ENCODE peak calls at places on chromosomes 11 and 22, in five cellular contexts. One of them, this sample, is unnamed.
A peak's percentile ranks its signal among the peaks of the same experiment; 100 is the strongest.

GRCh38 chr11:110903830-110904229 is 191.6 kb upstream of the ARHGAP20 start:
- DNase-seq in right lobe of liver: no peak
- DNase-seq in astrocyte of the spinal cord: peak; percentile 75
- DNase-seq in cardiac fibroblast: peak; percentile 36
- DNase-seq in lower lobe of right lung: no peak
- DNase-seq in this sample: no peak

GRCh38 chr11:115153135-115153534 is 351.1 kb downstream of the CADM1 start:
- DNase-seq in lower lobe of right lung: no peak
- DNase-seq in astrocyte of the spinal cord: peak; percentile 20
- DNase-seq in right lobe of liver: no peak
- DNase-seq in cardiac fibroblast: peak; percentile 8
- DNase-seq in this sample: no peak

GRCh38 chr11:94788396-94788795 is 20.2 kb downstream of the AMOTL1 start:
- DNase-seq in cardiac fibroblast: peak; percentile 47
- DNase-seq in astrocyte of the spinal cord: no peak
- DNase-seq in lower lobe of right lung: no peak
- DNase-seq in right lobe of liver: no peak
- DNase-seq in this sample: no peak

GRCh38 chr11:10379022-10379421 is 74.1 kb downstream of the ADM start:
- DNase-seq in astrocyte of the spinal cord: no peak
- DNase-seq in lower lobe of right lung: no peak
- DNase-seq in right lobe of liver: no peak
- DNase-seq in cardiac fibroblast: peak; percentile 48
- DNase-seq in this sample: no peak

GRCh38 chr11:98455500-98456186 is 565.1 kb upstream of the CNTN5 start:
- DNase-seq in cardiac fibroblast: no peak
- DNase-seq in astrocyte of the spinal cord: no peak
- DNase-seq in lower lobe of right lung: no peak
- DNase-seq in right lobe of liver: no peak
- DNase-seq in this sample: no peak

GRCh38 chr11:78417175-78417887 is at the start of gene GAB2:
- DNase-seq in lower lobe of right lung: peak; percentile 61
- DNase-seq in astrocyte of the spinal cord: no peak
- DNase-seq in cardiac fibroblast: no peak
- DNase-seq in right lobe of liver: peak; percentile 59
- DNase-seq in this sample: peak; percentile 88

GRCh38 chr11:1636291-1636950 is 6.8 kb downstream of the KRTAP5-5 start:
- DNase-seq in cardiac fibroblast: no peak
- DNase-seq in lower lobe of right lung: no peak
- DNase-seq in astrocyte of the spinal cord: no peak
- DNase-seq in right lobe of liver: no peak
- DNase-seq in this sample: peak; percentile 43

GRCh38 chr11:82250047-82250446 is 483.6 kb downstream of the FAM181B start:
- DNase-seq in right lobe of liver: no peak
- DNase-seq in lower lobe of right lung: no peak
- DNase-seq in cardiac fibroblast: no peak
- DNase-seq in astrocyte of the spinal cord: no peak
- DNase-seq in this sample: no peak

GRCh38 chr11:88421530-88421929 is 84.0 kb upstream of the CTSC start:
- DNase-seq in lower lobe of right lung: no peak
- DNase-seq in cardiac fibroblast: peak; percentile 62
- DNase-seq in astrocyte of the spinal cord: no peak
- DNase-seq in right lobe of liver: no peak
- DNase-seq in this sample: no peak

GRCh38 chr22:19717691-19718254 is 3.5 kb downstream of the SEPTIN5 start:
- DNase-seq in astrocyte of the spinal cord: peak; percentile 55
- DNase-seq in lower lobe of right lung: peak; percentile 87
- DNase-seq in right lobe of liver: peak; percentile 78
- DNase-seq in cardiac fibroblast: peak; percentile 63
- DNase-seq in this sample: peak; percentile 91

GRCh38 chr11:19951558-19952083 is 208.7 kb downstream of the DBX1 start:
- DNase-seq in right lobe of liver: no peak
- DNase-seq in lower lobe of right lung: no peak
- DNase-seq in cardiac fibroblast: peak; percentile 72
- DNase-seq in astrocyte of the spinal cord: peak; percentile 73
- DNase-seq in this sample: no peak

GRCh38 chr11:12719221-12719620 is 45.0 kb downstream of the TEAD1 start:
- DNase-seq in lower lobe of right lung: no peak
- DNase-seq in right lobe of liver: no peak
- DNase-seq in astrocyte of the spinal cord: peak; percentile 39
- DNase-seq in cardiac fibroblast: no peak
- DNase-seq in this sample: no peak

GRCh38 chr11:77381749-77382693 is 80.5 kb upstream of the GDPD4 start:
- DNase-seq in right lobe of liver: no peak
- DNase-seq in astrocyte of the spinal cord: peak; percentile 45
- DNase-seq in lower lobe of right lung: no peak
- DNase-seq in cardiac fibroblast: peak; percentile 65
- DNase-seq in this sample: no peak

GRCh38 chr11:416757-417621 is 2.2 kb upstream of the SIGIRR start:
- DNase-seq in right lobe of liver: no peak
- DNase-seq in lower lobe of right lung: peak; percentile 85
- DNase-seq in cardiac fibroblast: no peak
- DNase-seq in astrocyte of the spinal cord: no peak
- DNase-seq in this sample: peak; percentile 89

GRCh38 chr22:24518774-24519485 is 23.8 kb downstream of the UPB1 start:
- DNase-seq in right lobe of liver: no peak
- DNase-seq in astrocyte of the spinal cord: no peak
- DNase-seq in lower lobe of right lung: no peak
- DNase-seq in cardiac fibroblast: no peak
- DNase-seq in this sample: no peak

GRCh38 chr22:39535302-39535805 is 2.8 kb upstream of the RPS19BP1 start:
- DNase-seq in lower lobe of right lung: no peak
- DNase-seq in cardiac fibroblast: no peak
- DNase-seq in right lobe of liver: no peak
- DNase-seq in astrocyte of the spinal cord: no peak
- DNase-seq in this sample: peak; percentile 79

GRCh38 chr11:78878631-78879030 is 304.0 kb upstream of the NARS2 start:
- DNase-seq in cardiac fibroblast: no peak
- DNase-seq in right lobe of liver: no peak
- DNase-seq in astrocyte of the spinal cord: no peak
- DNase-seq in lower lobe of right lung: no peak
- DNase-seq in this sample: no peak

GRCh38 chr11:101127348-101127698 is 2.3 kb downstream of the PGR start:
- DNase-seq in cardiac fibroblast: no peak
- DNase-seq in astrocyte of the spinal cord: no peak
- DNase-seq in lower lobe of right lung: peak; percentile 48
- DNase-seq in right lobe of liver: peak; percentile 41
- DNase-seq in this sample: peak; percentile 78

GRCh38 chr22:47396105-47396504 is 633.7 kb downstream of the TBC1D22A start:
- DNase-seq in astrocyte of the spinal cord: no peak
- DNase-seq in cardiac fibroblast: no peak
- DNase-seq in right lobe of liver: no peak
- DNase-seq in lower lobe of right lung: no peak
- DNase-seq in this sample: peak; percentile 52

GRCh38 chr11:134950692-134951304 is 538.8 kb upstream of the B3GAT1 start:
- DNase-seq in astrocyte of the spinal cord: peak; percentile 62
- DNase-seq in lower lobe of right lung: no peak
- DNase-seq in cardiac fibroblast: peak; percentile 38
- DNase-seq in right lobe of liver: no peak
- DNase-seq in this sample: no peak

GRCh38 chr11:119306373-119306890 is 10.5 kb downstream of the MCAM start:
- DNase-seq in lower lobe of right lung: no peak
- DNase-seq in right lobe of liver: no peak
- DNase-seq in cardiac fibroblast: peak; percentile 90
- DNase-seq in astrocyte of the spinal cord: no peak
- DNase-seq in this sample: no peak

GRCh38 chr22:37822079-37822833 is 926 bp upstream of the GALR3 start:
- DNase-seq in astrocyte of the spinal cord: no peak
- DNase-seq in cardiac fibroblast: no peak
- DNase-seq in right lobe of liver: no peak
- DNase-seq in lower lobe of right lung: no peak
- DNase-seq in this sample: no peak

GRCh38 chr22:42857845-42858481 is 890 bp upstream of the ARFGAP3 start:
- DNase-seq in lower lobe of right lung: no peak
- DNase-seq in right lobe of liver: peak; percentile 75
- DNase-seq in cardiac fibroblast: no peak
- DNase-seq in astrocyte of the spinal cord: no peak
- DNase-seq in this sample: no peak

GRCh38 chr11:23653071-23653675 is 792.9 kb upstream of the CCDC179 start:
- DNase-seq in right lobe of liver: no peak
- DNase-seq in cardiac fibroblast: no peak
- DNase-seq in astrocyte of the spinal cord: no peak
- DNase-seq in lower lobe of right lung: peak; percentile 23
- DNase-seq in this sample: peak; percentile 72

GRCh38 chr22:50309601-50309991 is 2.1 kb upstream of the PLXNB2 start:
- DNase-seq in right lobe of liver: no peak
- DNase-seq in cardiac fibroblast: no peak
- DNase-seq in lower lobe of right lung: no peak
- DNase-seq in astrocyte of the spinal cord: no peak
- DNase-seq in this sample: peak; percentile 74

GRCh38 chr11:255176-255575 is 18.4 kb downstream of the PSMD13 start:
- DNase-seq in lower lobe of right lung: no peak
- DNase-seq in cardiac fibroblast: peak; percentile 47
- DNase-seq in astrocyte of the spinal cord: no peak
- DNase-seq in right lobe of liver: no peak
- DNase-seq in this sample: no peak

DNA sequence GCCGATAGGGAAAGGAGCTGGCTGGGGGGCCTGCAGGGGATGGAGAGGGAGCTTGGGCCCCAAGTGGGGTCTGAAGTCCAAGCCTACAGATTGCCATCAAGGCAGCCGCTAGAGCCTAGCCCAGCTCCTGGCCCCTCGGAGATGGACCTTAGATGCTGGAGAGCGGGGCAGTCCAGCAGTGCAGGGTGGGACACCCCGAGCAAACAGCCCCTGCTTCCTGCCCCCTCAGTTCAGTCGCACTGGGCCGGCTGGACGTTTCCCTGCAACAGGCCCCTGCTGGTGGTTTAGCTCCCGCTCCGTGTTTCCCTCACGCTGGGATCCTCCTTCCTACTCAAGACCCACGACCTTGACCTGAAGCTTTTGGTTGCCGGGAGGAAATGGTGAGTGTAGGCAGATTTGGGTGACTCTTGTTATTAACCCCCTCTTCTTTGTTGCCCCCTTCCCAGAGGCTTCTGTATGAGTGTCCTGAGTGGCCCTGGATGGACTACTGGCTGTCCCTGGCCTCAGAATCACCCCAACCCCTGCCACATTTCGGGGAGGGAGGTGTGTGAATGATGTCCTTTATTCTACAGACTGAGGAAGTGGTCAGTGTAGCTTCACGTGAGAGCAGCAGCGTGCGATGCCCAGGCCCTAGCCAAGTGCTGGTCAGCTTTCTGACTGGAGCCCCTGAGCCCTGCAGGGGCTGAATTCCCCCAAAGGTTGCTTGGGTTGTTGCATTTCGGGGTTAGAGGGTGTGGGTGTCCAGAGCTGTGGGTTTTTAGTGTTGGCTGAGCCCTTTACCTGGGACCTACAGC is 2.7 kb downstream of the ST3GAL4 start:
- DNase-seq in cardiac fibroblast: no peak
- DNase-seq in lower lobe of right lung: no peak
- DNase-seq in right lobe of liver: no peak
- DNase-seq in astrocyte of the spinal cord: no peak
- DNase-seq in this sample: no peak
- TF ChIP-seq CTCF in cardiac fibroblast: no peak
- TF ChIP-seq CTCF in lower lobe of right lung: no peak
- TF ChIP-seq CTCF in right lobe of liver: no peak
- TF ChIP-seq CTCF in astrocyte of the spinal cord: peak; percentile 2
- TF ChIP-seq CTCF in this sample: no peak

GRCh38 chr22:35567794-35568193 is 27.2 kb downstream of the RASD2 start:
- DNase-seq in lower lobe of right lung: no peak
- DNase-seq in astrocyte of the spinal cord: no peak
- DNase-seq in right lobe of liver: no peak
- DNase-seq in cardiac fibroblast: no peak
- DNase-seq in this sample: no peak
- TF ChIP-seq CTCF in lower lobe of right lung: no peak
- TF ChIP-seq CTCF in astrocyte of the spinal cord: no peak
- TF ChIP-seq CTCF in right lobe of liver: no peak
- TF ChIP-seq CTCF in cardiac fibroblast: no peak
- TF ChIP-seq CTCF in this sample: no peak

GRCh38 chr11:69540118-69541000 is 58.9 kb downstream of the LINC01488 start:
- DNase-seq in lower lobe of right lung: peak; percentile 69
- DNase-seq in right lobe of liver: no peak
- DNase-seq in astrocyte of the spinal cord: no peak
- DNase-seq in cardiac fibroblast: peak; percentile 26
- DNase-seq in this sample: peak; percentile 83
- TF ChIP-seq CTCF in lower lobe of right lung: peak; percentile 23
- TF ChIP-seq CTCF in right lobe of liver: no peak
- TF ChIP-seq CTCF in astrocyte of the spinal cord: no peak
- TF ChIP-seq CTCF in cardiac fibroblast: peak; percentile 19
- TF ChIP-seq CTCF in this sample: no peak

GRCh38 chr22:49264696-49265095 is 563.0 kb downstream of the BRD1 start:
- DNase-seq in cardiac fibroblast: no peak
- DNase-seq in lower lobe of right lung: no peak
- DNase-seq in astrocyte of the spinal cord: no peak
- DNase-seq in right lobe of liver: no peak
- DNase-seq in this sample: no peak
- TF ChIP-seq CTCF in cardiac fibroblast: no peak
- TF ChIP-seq CTCF in lower lobe of right lung: no peak
- TF ChIP-seq CTCF in astrocyte of the spinal cord: no peak
- TF ChIP-seq CTCF in right lobe of liver: no peak
- TF ChIP-seq CTCF in this sample: no peak

DNA sequence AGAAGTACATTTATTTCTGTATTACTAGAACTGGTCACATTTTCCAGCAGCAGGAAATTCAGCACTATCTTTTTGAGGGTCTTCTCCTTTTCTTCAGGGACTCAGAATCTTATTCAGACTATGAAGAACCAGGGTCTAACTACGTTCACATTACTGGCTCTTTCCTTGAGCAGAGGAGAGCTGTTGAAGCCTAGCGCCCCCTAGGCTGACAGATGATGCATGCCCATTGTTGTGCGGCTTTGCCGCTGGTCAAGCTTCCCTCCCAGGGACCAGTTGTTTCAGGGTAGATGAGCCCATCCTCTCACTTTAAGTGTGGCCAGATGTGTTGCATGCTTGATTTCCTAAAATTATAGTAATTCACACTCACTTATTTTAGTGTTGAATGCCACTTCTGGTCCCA is 168.2 kb upstream of the PDGFD start:
- DNase-seq in lower lobe of right lung: no peak
- DNase-seq in astrocyte of the spinal cord: no peak
- DNase-seq in cardiac fibroblast: no peak
- DNase-seq in right lobe of liver: no peak
- DNase-seq in this sample: no peak
- TF ChIP-seq CTCF in lower lobe of right lung: no peak
- TF ChIP-seq CTCF in astrocyte of the spinal cord: peak; percentile 36
- TF ChIP-seq CTCF in cardiac fibroblast: peak; percentile 10
- TF ChIP-seq CTCF in right lobe of liver: no peak
- TF ChIP-seq CTCF in this sample: no peak